ENCODE peak calls at places on chromosome 22, in ten cellular contexts. One of them, this sample, is unnamed.

GRCh38 chr22:41271787-41272186 is 14.2 kb downstream of the RANGAP1 start:
- ATAC-seq in lower lobe of right lung: no peak
- ATAC-seq in right cardiac atrium: peak; percentile 23
- ATAC-seq in right lobe of liver: no peak
- ATAC-seq in aorta: peak; percentile 15
- ATAC-seq in heart right ventricle: no peak
- ATAC-seq in HCT116: no peak
- ATAC-seq in pancreas: no peak
- ATAC-seq in K562: no peak
- ATAC-seq in A549: peak; percentile 64
- ATAC-seq in this sample: no peak

GRCh38 chr22:36052505-36052941 is 23.9 kb upstream of the RBFOX2 start:
- ATAC-seq in lower lobe of right lung: peak; percentile 70
- ATAC-seq in right cardiac atrium: peak; percentile 40
- ATAC-seq in right lobe of liver: no peak
- ATAC-seq in aorta: no peak
- ATAC-seq in heart right ventricle: no peak
- ATAC-seq in HCT116: peak; percentile 97
- ATAC-seq in pancreas: peak; percentile 88
- ATAC-seq in K562: peak; percentile 97
- ATAC-seq in A549: peak; percentile 69
- ATAC-seq in this sample: no peak

GRCh38 chr22:42957958-42958357 is 57.0 kb downstream of the PACSIN2 start:
- ATAC-seq in lower lobe of right lung: no peak
- ATAC-seq in right cardiac atrium: no peak
- ATAC-seq in right lobe of liver: no peak
- ATAC-seq in aorta: no peak
- ATAC-seq in heart right ventricle: no peak
- ATAC-seq in HCT116: no peak
- ATAC-seq in pancreas: no peak
- ATAC-seq in K562: no peak
- ATAC-seq in A549: no peak
- ATAC-seq in this sample: no peak

GRCh38 chr22:50608996-50609395 is 8.4 kb downstream of the MAPK8IP2 start:
- ATAC-seq in lower lobe of right lung: no peak
- ATAC-seq in right cardiac atrium: no peak
- ATAC-seq in right lobe of liver: no peak
- ATAC-seq in aorta: no peak
- ATAC-seq in heart right ventricle: no peak
- ATAC-seq in HCT116: no peak
- ATAC-seq in pancreas: no peak
- ATAC-seq in K562: no peak
- ATAC-seq in A549: no peak
- ATAC-seq in this sample: no peak

GRCh38 chr22:48427731-48428211 is 1399.9 kb downstream of the BRD1 start:
- ATAC-seq in lower lobe of right lung: no peak
- ATAC-seq in right cardiac atrium: no peak
- ATAC-seq in right lobe of liver: no peak
- ATAC-seq in aorta: no peak
- ATAC-seq in heart right ventricle: no peak
- ATAC-seq in HCT116: no peak
- ATAC-seq in pancreas: no peak
- ATAC-seq in K562: no peak
- ATAC-seq in A549: no peak
- ATAC-seq in this sample: no peak

GRCh38 chr22:42613869-42614268 is 814 bp downstream of the POLDIP3 start:
- ATAC-seq in lower lobe of right lung: no peak
- ATAC-seq in right cardiac atrium: no peak
- ATAC-seq in right lobe of liver: no peak
- ATAC-seq in aorta: no peak
- ATAC-seq in heart right ventricle: no peak
- ATAC-seq in HCT116: no peak
- ATAC-seq in pancreas: no peak
- ATAC-seq in K562: no peak
- ATAC-seq in A549: no peak
- ATAC-seq in this sample: no peak

GRCh38 chr22:48695731-48696305 is 1131.9 kb downstream of the BRD1 start:
- ATAC-seq in lower lobe of right lung: no peak
- ATAC-seq in right cardiac atrium: no peak
- ATAC-seq in right lobe of liver: no peak
- ATAC-seq in aorta: no peak
- ATAC-seq in heart right ventricle: no peak
- ATAC-seq in HCT116: no peak
- ATAC-seq in pancreas: no peak
- ATAC-seq in K562: no peak
- ATAC-seq in A549: no peak
- ATAC-seq in this sample: no peak

GRCh38 chr22:43210631-43211515 is 23.9 kb upstream of the TTLL12 start:
- ATAC-seq in lower lobe of right lung: no peak
- ATAC-seq in right cardiac atrium: no peak
- ATAC-seq in right lobe of liver: no peak
- ATAC-seq in aorta: no peak
- ATAC-seq in heart right ventricle: no peak
- ATAC-seq in HCT116: no peak
- ATAC-seq in pancreas: no peak
- ATAC-seq in K562: peak; percentile 26
- ATAC-seq in A549: no peak
- ATAC-seq in this sample: no peak

GRCh38 chr22:45284705-45285305 is at the start of gene UPK3A:
- ATAC-seq in lower lobe of right lung: peak; percentile 97
- ATAC-seq in right cardiac atrium: peak; percentile 92
- ATAC-seq in right lobe of liver: peak; percentile 93
- ATAC-seq in aorta: peak; percentile 77
- ATAC-seq in heart right ventricle: peak; percentile 81
- ATAC-seq in HCT116: peak; percentile 100
- ATAC-seq in pancreas: peak; percentile 97
- ATAC-seq in K562: peak; percentile 54
- ATAC-seq in A549: peak; percentile 97
- ATAC-seq in this sample: peak; percentile 78

GRCh38 chr22:45290410-45290936 is 5.7 kb downstream of the UPK3A start:
- ATAC-seq in lower lobe of right lung: no peak
- ATAC-seq in right cardiac atrium: peak; percentile 48
- ATAC-seq in right lobe of liver: no peak
- ATAC-seq in aorta: no peak
- ATAC-seq in heart right ventricle: no peak
- ATAC-seq in HCT116: peak; percentile 96
- ATAC-seq in pancreas: peak; percentile 47
- ATAC-seq in K562: peak; percentile 69
- ATAC-seq in A549: peak; percentile 62
- ATAC-seq in this sample: no peak

GRCh38 chr22:45280995-45281394 is 3.8 kb upstream of the UPK3A start:
- ATAC-seq in lower lobe of right lung: no peak
- ATAC-seq in right cardiac atrium: no peak
- ATAC-seq in right lobe of liver: no peak
- ATAC-seq in aorta: no peak
- ATAC-seq in heart right ventricle: no peak
- ATAC-seq in HCT116: no peak
- ATAC-seq in pancreas: no peak
- ATAC-seq in K562: no peak
- ATAC-seq in A549: no peak
- ATAC-seq in this sample: no peak

GRCh38 chr22:45286854-45287551 is 2.3 kb downstream of the UPK3A start:
- ATAC-seq in lower lobe of right lung: no peak
- ATAC-seq in right cardiac atrium: no peak
- ATAC-seq in right lobe of liver: no peak
- ATAC-seq in aorta: no peak
- ATAC-seq in heart right ventricle: no peak
- ATAC-seq in HCT116: no peak
- ATAC-seq in pancreas: no peak
- ATAC-seq in K562: no peak
- ATAC-seq in A549: no peak
- ATAC-seq in this sample: no peak

DNA sequence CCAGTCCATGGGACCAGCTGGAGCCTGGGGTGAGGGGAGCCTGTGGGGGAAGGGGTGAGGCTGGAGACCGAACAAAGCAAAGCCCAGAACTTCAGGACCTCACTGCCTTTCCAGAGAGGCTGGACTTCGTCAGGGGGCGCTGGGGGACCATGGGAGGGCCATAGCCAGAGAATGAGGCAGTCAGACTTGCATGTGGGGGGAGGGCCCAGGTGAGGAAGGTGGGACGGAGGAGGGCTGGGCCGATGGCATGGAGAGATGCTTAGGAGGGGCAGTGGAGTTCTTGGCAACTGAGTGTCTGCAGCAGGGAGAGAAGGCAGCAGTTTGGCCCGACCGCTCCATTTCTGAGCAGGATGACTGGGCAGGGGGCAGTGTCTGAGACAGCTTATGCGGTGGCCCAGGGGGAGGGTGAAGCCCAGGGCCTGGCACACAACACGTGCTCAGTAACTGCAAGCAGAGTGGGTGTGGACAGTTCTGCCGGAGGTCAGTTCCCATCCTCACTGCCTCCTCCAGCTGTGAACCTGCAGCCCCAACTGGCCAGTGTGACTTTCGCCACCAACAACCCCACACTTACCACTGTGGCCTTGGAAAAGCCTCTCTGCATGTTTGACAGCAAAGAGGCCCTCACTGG is 796 bp downstream of the UPK3A start:
- ATAC-seq in lower lobe of right lung: no peak
- ATAC-seq in right cardiac atrium: peak; percentile 8
- ATAC-seq in right lobe of liver: no peak
- ATAC-seq in aorta: no peak
- ATAC-seq in heart right ventricle: no peak
- ATAC-seq in HCT116: no peak
- ATAC-seq in pancreas: peak; percentile 3
- ATAC-seq in K562: peak; percentile 72
- ATAC-seq in A549: peak; percentile 23
- ATAC-seq in this sample: no peak
- H3K4me3 ChIP-seq in lower lobe of right lung: no peak overlapping the region
- H3K4me3 ChIP-seq in right cardiac atrium: no peak overlapping the region
- H3K4me3 ChIP-seq in right lobe of liver: no peak overlapping the region
- H3K4me3 ChIP-seq in aorta: no peak overlapping the region
- H3K4me3 ChIP-seq in heart right ventricle: no peak overlapping the region
- H3K4me3 ChIP-seq in HCT116: no peak overlapping the region
- H3K4me3 ChIP-seq in pancreas: no peak overlapping the region
- H3K4me3 ChIP-seq in K562: no peak overlapping the region
- H3K4me3 ChIP-seq in A549: no peak overlapping the region
- H3K4me3 ChIP-seq in this sample: no peak overlapping the region

GRCh38 chr22:30243671-30244465 is 2.7 kb downstream of the LIF start:
- ATAC-seq in lower lobe of right lung: no peak
- ATAC-seq in right cardiac atrium: no peak
- ATAC-seq in right lobe of liver: no peak
- ATAC-seq in aorta: no peak
- ATAC-seq in heart right ventricle: no peak
- ATAC-seq in HCT116: no peak
- ATAC-seq in pancreas: no peak
- ATAC-seq in K562: no peak
- ATAC-seq in A549: no peak
- ATAC-seq in this sample: no peak
- H3K27ac ChIP-seq in lower lobe of right lung: no peak overlapping the region
- H3K27ac ChIP-seq in right cardiac atrium: no peak overlapping the region
- H3K27ac ChIP-seq in right lobe of liver: no peak overlapping the region
- H3K27ac ChIP-seq in aorta: no peak overlapping the region
- H3K27ac ChIP-seq in heart right ventricle: no peak overlapping the region
- H3K27ac ChIP-seq in HCT116: peak overlapping the region; percentile 85
- H3K27ac ChIP-seq in pancreas: no peak overlapping the region
- H3K27ac ChIP-seq in K562: no peak overlapping the region
- H3K27ac ChIP-seq in A549: peak overlapping the region; percentile 99
- H3K27ac ChIP-seq in this sample: no peak overlapping the region

GRCh38 chr22:46263208-46263575 is at the start of gene PKDREJ:
- ATAC-seq in lower lobe of right lung: no peak
- ATAC-seq in right cardiac atrium: no peak
- ATAC-seq in right lobe of liver: no peak
- ATAC-seq in aorta: no peak
- ATAC-seq in heart right ventricle: no peak
- ATAC-seq in HCT116: no peak
- ATAC-seq in pancreas: no peak
- ATAC-seq in K562: no peak
- ATAC-seq in A549: no peak
- ATAC-seq in this sample: no peak
- H3K4me3 ChIP-seq in lower lobe of right lung: peak within 1 kb of the TSS; percentile 32
- H3K4me3 ChIP-seq in right cardiac atrium: peak within 1 kb of the TSS; percentile 33
- H3K4me3 ChIP-seq in right lobe of liver: no peak within 1 kb of the TSS
- H3K4me3 ChIP-seq in aorta: peak within 1 kb of the TSS; percentile 37
- H3K4me3 ChIP-seq in heart right ventricle: peak within 1 kb of the TSS; percentile 22
- H3K4me3 ChIP-seq in HCT116: no peak within 1 kb of the TSS
- H3K4me3 ChIP-seq in pancreas: peak within 1 kb of the TSS; percentile 1
- H3K4me3 ChIP-seq in K562: no peak within 1 kb of the TSS
- H3K4me3 ChIP-seq in A549: no peak within 1 kb of the TSS
- H3K4me3 ChIP-seq in this sample: peak within 1 kb of the TSS; percentile 55

GRCh38 chr22:38874529-38875222 is 2.7 kb upstream of the CBX6 start:
- ATAC-seq in lower lobe of right lung: no peak
- ATAC-seq in right cardiac atrium: no peak
- ATAC-seq in right lobe of liver: no peak
- ATAC-seq in aorta: no peak
- ATAC-seq in heart right ventricle: no peak
- ATAC-seq in HCT116: no peak
- ATAC-seq in pancreas: no peak
- ATAC-seq in K562: no peak
- ATAC-seq in A549: no peak
- ATAC-seq in this sample: no peak

GRCh38 chr22:38872831-38873248 is 824 bp upstream of the CBX6 start:
- ATAC-seq in lower lobe of right lung: peak; percentile 79
- ATAC-seq in right cardiac atrium: peak; percentile 76
- ATAC-seq in right lobe of liver: peak; percentile 37
- ATAC-seq in aorta: peak; percentile 80
- ATAC-seq in heart right ventricle: peak; percentile 69
- ATAC-seq in HCT116: no peak
- ATAC-seq in pancreas: peak; percentile 60
- ATAC-seq in K562: peak; percentile 68
- ATAC-seq in A549: peak; percentile 67
- ATAC-seq in this sample: peak; percentile 52

GRCh38 chr22:38871360-38872171 is 450 bp downstream of the CBX6 start:
- ATAC-seq in lower lobe of right lung: no peak
- ATAC-seq in right cardiac atrium: peak; percentile 2
- ATAC-seq in right lobe of liver: no peak
- ATAC-seq in aorta: no peak
- ATAC-seq in heart right ventricle: peak; percentile 1
- ATAC-seq in HCT116: peak; percentile 20
- ATAC-seq in pancreas: peak; percentile 7
- ATAC-seq in K562: peak; percentile 31
- ATAC-seq in A549: peak; percentile 25
- ATAC-seq in this sample: peak; percentile 2

GRCh38 chr22:38872172-38872830 is at the start of gene CBX6:
- ATAC-seq in lower lobe of right lung: peak; percentile 91
- ATAC-seq in right cardiac atrium: peak; percentile 84
- ATAC-seq in right lobe of liver: peak; percentile 82
- ATAC-seq in aorta: peak; percentile 92
- ATAC-seq in heart right ventricle: peak; percentile 89
- ATAC-seq in HCT116: peak; percentile 76
- ATAC-seq in pancreas: peak; percentile 83
- ATAC-seq in K562: peak; percentile 70
- ATAC-seq in A549: peak; percentile 65
- ATAC-seq in this sample: peak; percentile 87

DNA sequence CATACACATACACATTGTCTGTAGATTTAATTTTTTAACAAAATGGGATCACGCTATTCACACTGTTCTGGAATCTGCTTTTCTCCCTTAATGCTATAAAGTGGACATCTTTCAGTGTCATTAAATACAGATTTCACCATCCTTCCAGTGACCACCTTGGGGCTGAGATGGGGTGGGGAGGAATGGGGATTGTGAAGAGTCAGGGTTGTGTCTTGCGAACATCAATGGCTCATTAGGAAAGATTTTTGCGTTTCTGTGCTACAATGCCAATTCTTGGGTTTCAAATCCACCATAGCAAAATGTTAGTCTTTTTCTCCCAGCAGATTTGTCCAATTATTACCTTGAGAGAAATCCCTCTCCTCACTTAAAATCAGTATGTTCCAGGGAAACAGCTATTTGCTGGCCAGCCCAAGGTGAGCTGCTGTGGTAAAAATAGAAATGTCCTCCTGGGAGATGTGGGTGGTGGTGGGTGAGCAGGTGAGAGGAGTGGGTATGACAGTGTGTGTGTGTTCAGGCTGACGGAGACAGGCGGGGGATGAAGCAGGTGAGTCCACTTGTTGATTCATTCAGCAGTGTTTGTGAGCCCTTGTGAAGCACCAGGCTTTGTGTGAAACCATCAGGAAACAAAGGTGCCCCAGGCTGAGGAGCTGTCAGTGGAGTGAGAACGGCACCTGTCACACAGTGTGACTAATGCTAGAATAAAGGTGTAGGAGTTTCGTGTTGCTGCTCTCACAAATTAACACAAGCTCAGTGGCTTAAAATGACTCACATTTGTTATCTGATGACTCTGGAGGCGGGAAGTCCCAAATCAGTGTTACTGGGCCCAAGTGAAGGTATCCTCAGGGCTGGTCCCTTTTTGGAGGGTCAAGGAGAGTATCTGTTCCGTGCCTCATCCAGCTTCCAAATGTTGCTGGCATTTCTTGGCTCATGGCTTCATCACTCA is 1.7 kb upstream of the CBX6 start:
- ATAC-seq in lower lobe of right lung: no peak
- ATAC-seq in right cardiac atrium: no peak
- ATAC-seq in right lobe of liver: no peak
- ATAC-seq in aorta: no peak
- ATAC-seq in heart right ventricle: no peak
- ATAC-seq in HCT116: no peak
- ATAC-seq in pancreas: no peak
- ATAC-seq in K562: no peak
- ATAC-seq in A549: no peak
- ATAC-seq in this sample: no peak
- H3K27ac ChIP-seq in lower lobe of right lung: no peak overlapping the region
- H3K27ac ChIP-seq in right cardiac atrium: no peak overlapping the region
- H3K27ac ChIP-seq in right lobe of liver: no peak overlapping the region
- H3K27ac ChIP-seq in aorta: no peak overlapping the region
- H3K27ac ChIP-seq in heart right ventricle: peak overlapping the region; percentile 94
- H3K27ac ChIP-seq in HCT116: no peak overlapping the region
- H3K27ac ChIP-seq in pancreas: peak overlapping the region; percentile 92
- H3K27ac ChIP-seq in K562: no peak overlapping the region
- H3K27ac ChIP-seq in A549: peak overlapping the region; percentile 100
- H3K27ac ChIP-seq in this sample: peak overlapping the region; percentile 96